ENCODE peak calls at places on chromosome 1, in six cellular contexts. T, L, P, C, Z and A are unnamed samples.
A peak's percentile ranks its signal among the peaks of the same experiment; 100 is the strongest.

GRCh38 chr1:93500275-93500674 is 52.4 kb downstream of the FNBP1L start:
- DNase-seq in T (no peak), L (no peak), P (no peak), C (no peak), Z (no peak), A (no peak)

GRCh38 chr1:85297855-85298629 is 21.6 kb upstream of the BCL10 start:
- DNase-seq in T (peak; percentile 18), L (peak; percentile 98), P (peak; percentile 80), C (peak; percentile 72), Z (peak; percentile 84), A (peak; percentile 84)

GRCh38 chr1:35769188-35769758 is 505 bp downstream of the CLSPN start:
- DNase-seq in T (peak; percentile 77), L (peak; percentile 77), P (peak; percentile 86), C (peak; percentile 80), Z (peak; percentile 92), A (peak; percentile 54)

GRCh38 chr1:231192620-231193163 is 30.8 kb downstream of the TRIM67 start:
- DNase-seq in T (no peak), L (no peak), P (peak; percentile 70), C (no peak), Z (no peak), A (no peak)

GRCh38 chr1:246765521-246765920 is 41.3 kb downstream of the SCCPDH start:
- DNase-seq in T (no peak), L (no peak), P (no peak), C (no peak), Z (no peak), A (no peak)

GRCh38 chr1:4253918-4254317 is 353.8 kb upstream of the C1orf174 start:
- DNase-seq in T (no peak), L (no peak), P (no peak), C (no peak), Z (no peak), A (no peak)

GRCh38 chr1:15758953-15759661 is 512 bp downstream of the FBLIM1 start:
- DNase-seq in T (peak; percentile 14), L (no peak), P (no peak), C (no peak), Z (peak; percentile 20), A (no peak)

GRCh38 chr1:201353186-201353940 is 24.1 kb downstream of the TNNT2 start:
- DNase-seq in T (no peak), L (no peak), P (peak; percentile 47), C (no peak), Z (no peak), A (no peak)

GRCh38 chr1:39905142-39905541 is 3.4 kb upstream of the MYCL start:
- DNase-seq in T (no peak), L (peak; percentile 61), P (no peak), C (no peak), Z (no peak), A (no peak)

GRCh38 chr1:26690576-26691031 is 5.2 kb upstream of the ARID1A start:
- DNase-seq in T (no peak), L (no peak), P (no peak), C (no peak), Z (no peak), A (no peak)

GRCh38 chr1:147177611-147178370 is 5.5 kb upstream of the PRKAB2 start:
- DNase-seq in T (no peak), L (peak; percentile 39), P (no peak), C (no peak), Z (peak; percentile 5), A (no peak)

GRCh38 chr1:198669023-198669698 is 30.3 kb downstream of the PTPRC start:
- DNase-seq in T (no peak), L (peak; percentile 95), P (no peak), C (peak; percentile 41), Z (peak; percentile 38), A (no peak)

GRCh38 chr1:910881-911721 is 12.6 kb upstream of the SAMD11 start:
- DNase-seq in T (no peak), L (no peak), P (peak; percentile 34), C (peak; percentile 2), Z (no peak), A (no peak)

GRCh38 chr1:24285231-24285630 is 33.9 kb upstream of the GRHL3 start:
- DNase-seq in T (no peak), L (peak; percentile 80), P (no peak), C (no peak), Z (no peak), A (no peak)

GRCh38 chr1:234069760-234070159 is 165.3 kb downstream of the SLC35F3 start:
- DNase-seq in T (no peak), L (peak; percentile 17), P (no peak), C (no peak), Z (no peak), A (no peak)